ENCODE peak calls at places on chromosome 19, in five cellular contexts. F is stimulated activated CD8-positive, alpha-beta memory T cell treated with anti-CD3 and anti-CD28 coated beads, Interleukin-7, amount 100 ng/mL, for 1 hour; V is stimulated activated CD4-positive, alpha-beta T cell treated with anti-CD3 and anti-CD28 coated beads, Interleukin-1b, Interleukin-23, amount 100 ng/mL, for 4 hours; I is right cardiac atrium; H is T-cell. Z is an unnamed sample.

GRCh38 chr19:45211751-45212381 is 33.3 kb downstream of the BLOC1S3 start:
- DNase-seq in F (no peak), V (no peak), I (peak; percentile 77), H (no peak), Z (no peak)

GRCh38 chr19:49117677-49118564 is 1.0 kb downstream of the C19orf73 start:
- DNase-seq in F (no peak), V (no peak), I (no peak), H (no peak), Z (no peak)

GRCh38 chr19:16067205-16067938 is 8.9 kb upstream of the TPM4 start:
- DNase-seq in F (no peak), V (no peak), I (peak; percentile 87), H (no peak), Z (no peak)

GRCh38 chr19:49573009-49573408 is 7.3 kb downstream of the NOSIP start:
- DNase-seq in F (no peak), V (no peak), I (no peak), H (no peak), Z (no peak)

GRCh38 chr19:47891923-47892666 is 6.0 kb upstream of the SULT2A1 start:
- DNase-seq in F (no peak), V (no peak), I (no peak), H (no peak), Z (no peak)

GRCh38 chr19:32809254-32809653 is 60.3 kb downstream of the SLC7A9 start:
- DNase-seq in F (no peak), V (no peak), I (no peak), H (no peak), Z (no peak)

GRCh38 chr19:42140125-42140754 is 8.0 kb upstream of the POU2F2 start:
- DNase-seq in F (no peak), V (no peak), I (peak; percentile 52), H (no peak), Z (no peak)

GRCh38 chr19:9427941-9428340 is 7.4 kb downstream of the ZNF266 start:
- DNase-seq in F (no peak), V (no peak), I (no peak), H (no peak), Z (no peak)

GRCh38 chr19:16587031-16588023 is 15.1 kb upstream of the SLC35E1 start:
- DNase-seq in F (peak; percentile 23), V (peak; percentile 46), I (no peak), H (peak; percentile 45), Z (peak; percentile 46)